ENCODE peak calls at places on chromosomes 3 and 15, in eight cellular contexts. One of them, this sample, is unnamed.

GRCh38 chr3:68467465-68467864 is 464.9 kb downstream of the TAFA4 start:
- DNase-seq in SK-N-DZ: no peak
- DNase-seq in D721Med: no peak
- DNase-seq in aorta: no peak
- DNase-seq in WTC11: no peak
- DNase-seq in H4: no peak
- DNase-seq in fibroblast of villous mesenchyme: no peak
- DNase-seq in stimulated activated naive B cell treated with anti-CD40 and anti-IgM and Interleukin-4, amounts not matched to agents 10 μg/mL and 1 μg/mL and 100 μg/mL, for 72 hours: no peak
- DNase-seq in this sample: no peak

GRCh38 chr3:127037021-127037400 is 54.1 kb downstream of the PLXNA1 start:
- DNase-seq in aorta: peak
- DNase-seq in SK-N-DZ: no peak
- DNase-seq in H4: no peak
- DNase-seq in WTC11: no peak
- DNase-seq in stimulated activated naive B cell treated with anti-CD40 and anti-IgM and Interleukin-4, amounts not matched to agents 10 μg/mL and 1 μg/mL and 100 μg/mL, for 72 hours: no peak
- DNase-seq in D721Med: no peak
- DNase-seq in fibroblast of villous mesenchyme: no peak
- DNase-seq in this sample: no peak

GRCh38 chr15:66880380-66881155 is 178.5 kb downstream of the SMAD6 start:
- DNase-seq in H4: peak
- DNase-seq in fibroblast of villous mesenchyme: no peak
- DNase-seq in stimulated activated naive B cell treated with anti-CD40 and anti-IgM and Interleukin-4, amounts not matched to agents 10 μg/mL and 1 μg/mL and 100 μg/mL, for 72 hours: no peak
- DNase-seq in SK-N-DZ: no peak
- DNase-seq in WTC11: no peak
- DNase-seq in D721Med: no peak
- DNase-seq in aorta: no peak
- DNase-seq in this sample: no peak

GRCh38 chr15:94526071-94526689 is 294.8 kb downstream of the MCTP2 start:
- DNase-seq in H4: peak
- DNase-seq in SK-N-DZ: peak
- DNase-seq in WTC11: peak
- DNase-seq in D721Med: no peak
- DNase-seq in aorta: no peak
- DNase-seq in fibroblast of villous mesenchyme: peak
- DNase-seq in stimulated activated naive B cell treated with anti-CD40 and anti-IgM and Interleukin-4, amounts not matched to agents 10 μg/mL and 1 μg/mL and 100 μg/mL, for 72 hours: no peak
- DNase-seq in this sample: no peak

GRCh38 chr15:80550219-80550909 is 144.7 kb upstream of the ABHD17C start:
- DNase-seq in aorta: no peak
- DNase-seq in fibroblast of villous mesenchyme: peak
- DNase-seq in WTC11: no peak
- DNase-seq in SK-N-DZ: no peak
- DNase-seq in stimulated activated naive B cell treated with anti-CD40 and anti-IgM and Interleukin-4, amounts not matched to agents 10 μg/mL and 1 μg/mL and 100 μg/mL, for 72 hours: no peak
- DNase-seq in H4: peak
- DNase-seq in D721Med: no peak
- DNase-seq in this sample: no peak

GRCh38 chr15:29522373-29523276 is 253.0 kb upstream of the NSMCE3 start:
- DNase-seq in D721Med: no peak
- DNase-seq in aorta: no peak
- DNase-seq in stimulated activated naive B cell treated with anti-CD40 and anti-IgM and Interleukin-4, amounts not matched to agents 10 μg/mL and 1 μg/mL and 100 μg/mL, for 72 hours: no peak
- DNase-seq in WTC11: no peak
- DNase-seq in SK-N-DZ: no peak
- DNase-seq in fibroblast of villous mesenchyme: no peak
- DNase-seq in H4: peak
- DNase-seq in this sample: no peak

GRCh38 chr3:192915724-192916123 is 1.9 kb downstream of the MB21D2 start:
- DNase-seq in aorta: no peak
- DNase-seq in H4: peak
- DNase-seq in SK-N-DZ: no peak
- DNase-seq in fibroblast of villous mesenchyme: no peak
- DNase-seq in stimulated activated naive B cell treated with anti-CD40 and anti-IgM and Interleukin-4, amounts not matched to agents 10 μg/mL and 1 μg/mL and 100 μg/mL, for 72 hours: no peak
- DNase-seq in D721Med: no peak
- DNase-seq in WTC11: no peak
- DNase-seq in this sample: no peak

GRCh38 chr3:178785961-178786360 is 249.7 kb downstream of the KCNMB2 start:
- DNase-seq in H4: no peak
- DNase-seq in aorta: no peak
- DNase-seq in WTC11: no peak
- DNase-seq in SK-N-DZ: no peak
- DNase-seq in fibroblast of villous mesenchyme: no peak
- DNase-seq in D721Med: no peak
- DNase-seq in stimulated activated naive B cell treated with anti-CD40 and anti-IgM and Interleukin-4, amounts not matched to agents 10 μg/mL and 1 μg/mL and 100 μg/mL, for 72 hours: no peak
- DNase-seq in this sample: no peak

GRCh38 chr3:177514341-177515193 is 317.3 kb upstream of the TBL1XR1 start:
- DNase-seq in WTC11: no peak
- DNase-seq in SK-N-DZ: no peak
- DNase-seq in aorta: no peak
- DNase-seq in fibroblast of villous mesenchyme: no peak
- DNase-seq in H4: no peak
- DNase-seq in D721Med: no peak
- DNase-seq in stimulated activated naive B cell treated with anti-CD40 and anti-IgM and Interleukin-4, amounts not matched to agents 10 μg/mL and 1 μg/mL and 100 μg/mL, for 72 hours: no peak
- DNase-seq in this sample: no peak

GRCh38 chr3:52494446-52494845 is 692 bp upstream of the STAB1 start:
- DNase-seq in H4: no peak
- DNase-seq in WTC11: no peak
- DNase-seq in fibroblast of villous mesenchyme: no peak
- DNase-seq in stimulated activated naive B cell treated with anti-CD40 and anti-IgM and Interleukin-4, amounts not matched to agents 10 μg/mL and 1 μg/mL and 100 μg/mL, for 72 hours: no peak
- DNase-seq in SK-N-DZ: no peak
- DNase-seq in D721Med: no peak
- DNase-seq in aorta: no peak
- DNase-seq in this sample: no peak

GRCh38 chr3:168476360-168476980 is 380.7 kb upstream of the GOLIM4 start:
- DNase-seq in H4: no peak
- DNase-seq in SK-N-DZ: peak
- DNase-seq in D721Med: no peak
- DNase-seq in stimulated activated naive B cell treated with anti-CD40 and anti-IgM and Interleukin-4, amounts not matched to agents 10 μg/mL and 1 μg/mL and 100 μg/mL, for 72 hours: no peak
- DNase-seq in aorta: no peak
- DNase-seq in WTC11: no peak
- DNase-seq in fibroblast of villous mesenchyme: no peak
- DNase-seq in this sample: no peak

GRCh38 chr3:127748754-127749327 is 73.5 kb downstream of the MGLL start:
- DNase-seq in stimulated activated naive B cell treated with anti-CD40 and anti-IgM and Interleukin-4, amounts not matched to agents 10 μg/mL and 1 μg/mL and 100 μg/mL, for 72 hours: no peak
- DNase-seq in fibroblast of villous mesenchyme: no peak
- DNase-seq in aorta: no peak
- DNase-seq in H4: no peak
- DNase-seq in D721Med: no peak
- DNase-seq in SK-N-DZ: no peak
- DNase-seq in WTC11: no peak
- DNase-seq in this sample: no peak

GRCh38 chr15:98870788-98871187 is 136.8 kb downstream of the PGPEP1L start:
- DNase-seq in fibroblast of villous mesenchyme: no peak
- DNase-seq in WTC11: no peak
- DNase-seq in aorta: no peak
- DNase-seq in SK-N-DZ: no peak
- DNase-seq in H4: no peak
- DNase-seq in D721Med: no peak
- DNase-seq in stimulated activated naive B cell treated with anti-CD40 and anti-IgM and Interleukin-4, amounts not matched to agents 10 μg/mL and 1 μg/mL and 100 μg/mL, for 72 hours: no peak
- DNase-seq in this sample: no peak

GRCh38 chr15:90934256-90934948 is 683 bp upstream of the UNC45A start:
- DNase-seq in stimulated activated naive B cell treated with anti-CD40 and anti-IgM and Interleukin-4, amounts not matched to agents 10 μg/mL and 1 μg/mL and 100 μg/mL, for 72 hours: peak
- DNase-seq in H4: peak
- DNase-seq in SK-N-DZ: peak
- DNase-seq in D721Med: peak
- DNase-seq in WTC11: peak
- DNase-seq in fibroblast of villous mesenchyme: peak
- DNase-seq in aorta: peak
- DNase-seq in this sample: peak

GRCh38 chr3:20406621-20407020 is 220.6 kb upstream of the SGO1 start:
- DNase-seq in WTC11: no peak
- DNase-seq in fibroblast of villous mesenchyme: peak
- DNase-seq in D721Med: no peak
- DNase-seq in SK-N-DZ: no peak
- DNase-seq in stimulated activated naive B cell treated with anti-CD40 and anti-IgM and Interleukin-4, amounts not matched to agents 10 μg/mL and 1 μg/mL and 100 μg/mL, for 72 hours: no peak
- DNase-seq in H4: no peak
- DNase-seq in aorta: no peak
- DNase-seq in this sample: no peak

GRCh38 chr15:45276851-45277250 is 24.8 kb downstream of the SLC28A2 start:
- DNase-seq in D721Med: no peak
- DNase-seq in WTC11: no peak
- DNase-seq in stimulated activated naive B cell treated with anti-CD40 and anti-IgM and Interleukin-4, amounts not matched to agents 10 μg/mL and 1 μg/mL and 100 μg/mL, for 72 hours: no peak
- DNase-seq in aorta: no peak
- DNase-seq in SK-N-DZ: peak
- DNase-seq in H4: peak
- DNase-seq in fibroblast of villous mesenchyme: peak
- DNase-seq in this sample: no peak

GRCh38 chr15:71804226-71804625 is 6.1 kb upstream of the NR2E3 start:
- DNase-seq in D721Med: no peak
- DNase-seq in stimulated activated naive B cell treated with anti-CD40 and anti-IgM and Interleukin-4, amounts not matched to agents 10 μg/mL and 1 μg/mL and 100 μg/mL, for 72 hours: no peak
- DNase-seq in fibroblast of villous mesenchyme: no peak
- DNase-seq in SK-N-DZ: no peak
- DNase-seq in WTC11: no peak
- DNase-seq in aorta: no peak
- DNase-seq in H4: no peak
- DNase-seq in this sample: no peak

GRCh38 chr15:91611924-91612323 is 241.6 kb upstream of the SLCO3A1 start:
- DNase-seq in stimulated activated naive B cell treated with anti-CD40 and anti-IgM and Interleukin-4, amounts not matched to agents 10 μg/mL and 1 μg/mL and 100 μg/mL, for 72 hours: no peak
- DNase-seq in aorta: no peak
- DNase-seq in D721Med: no peak
- DNase-seq in WTC11: no peak
- DNase-seq in fibroblast of villous mesenchyme: no peak
- DNase-seq in H4: no peak
- DNase-seq in SK-N-DZ: peak
- DNase-seq in this sample: no peak

GRCh38 chr3:79414821-79415220 is 353.0 kb downstream of the ROBO1 start:
- DNase-seq in aorta: no peak
- DNase-seq in WTC11: no peak
- DNase-seq in fibroblast of villous mesenchyme: peak
- DNase-seq in D721Med: no peak
- DNase-seq in stimulated activated naive B cell treated with anti-CD40 and anti-IgM and Interleukin-4, amounts not matched to agents 10 μg/mL and 1 μg/mL and 100 μg/mL, for 72 hours: no peak
- DNase-seq in H4: no peak
- DNase-seq in SK-N-DZ: no peak
- DNase-seq in this sample: no peak

GRCh38 chr15:31435256-31435781 is 108.7 kb downstream of the KLF13 start:
- DNase-seq in stimulated activated naive B cell treated with anti-CD40 and anti-IgM and Interleukin-4, amounts not matched to agents 10 μg/mL and 1 μg/mL and 100 μg/mL, for 72 hours: peak
- DNase-seq in D721Med: peak
- DNase-seq in SK-N-DZ: peak
- DNase-seq in fibroblast of villous mesenchyme: peak
- DNase-seq in H4: peak
- DNase-seq in WTC11: peak
- DNase-seq in aorta: peak
- DNase-seq in this sample: peak

GRCh38 chr3:71305246-71306206 is 278.0 kb downstream of the FOXP1 start:
- DNase-seq in fibroblast of villous mesenchyme: no peak
- DNase-seq in H4: no peak
- DNase-seq in aorta: no peak
- DNase-seq in stimulated activated naive B cell treated with anti-CD40 and anti-IgM and Interleukin-4, amounts not matched to agents 10 μg/mL and 1 μg/mL and 100 μg/mL, for 72 hours: peak
- DNase-seq in SK-N-DZ: peak
- DNase-seq in D721Med: no peak
- DNase-seq in WTC11: peak
- DNase-seq in this sample: no peak

GRCh38 chr15:75185271-75186029 is 16.2 kb upstream of the C15orf39 start:
- DNase-seq in SK-N-DZ: no peak
- DNase-seq in H4: no peak
- DNase-seq in WTC11: no peak
- DNase-seq in D721Med: no peak
- DNase-seq in aorta: no peak
- DNase-seq in stimulated activated naive B cell treated with anti-CD40 and anti-IgM and Interleukin-4, amounts not matched to agents 10 μg/mL and 1 μg/mL and 100 μg/mL, for 72 hours: no peak
- DNase-seq in fibroblast of villous mesenchyme: no peak
- DNase-seq in this sample: no peak

GRCh38 chr3:149471991-149472390 is 2.5 kb upstream of the TM4SF4 start:
- DNase-seq in D721Med: no peak
- DNase-seq in aorta: no peak
- DNase-seq in fibroblast of villous mesenchyme: no peak
- DNase-seq in stimulated activated naive B cell treated with anti-CD40 and anti-IgM and Interleukin-4, amounts not matched to agents 10 μg/mL and 1 μg/mL and 100 μg/mL, for 72 hours: no peak
- DNase-seq in SK-N-DZ: no peak
- DNase-seq in WTC11: no peak
- DNase-seq in H4: no peak
- DNase-seq in this sample: no peak

GRCh38 chr3:64097920-64098319 is 74.6 kb upstream of the PSMD6 start:
- DNase-seq in stimulated activated naive B cell treated with anti-CD40 and anti-IgM and Interleukin-4, amounts not matched to agents 10 μg/mL and 1 μg/mL and 100 μg/mL, for 72 hours: no peak
- DNase-seq in D721Med: no peak
- DNase-seq in SK-N-DZ: no peak
- DNase-seq in fibroblast of villous mesenchyme: no peak
- DNase-seq in H4: no peak
- DNase-seq in WTC11: no peak
- DNase-seq in aorta: no peak
- DNase-seq in this sample: no peak

GRCh38 chr15:26171266-26171665 is 308.1 kb upstream of the ATP10A start:
- DNase-seq in aorta: no peak
- DNase-seq in stimulated activated naive B cell treated with anti-CD40 and anti-IgM and Interleukin-4, amounts not matched to agents 10 μg/mL and 1 μg/mL and 100 μg/mL, for 72 hours: no peak
- DNase-seq in fibroblast of villous mesenchyme: no peak
- DNase-seq in D721Med: no peak
- DNase-seq in WTC11: no peak
- DNase-seq in H4: no peak
- DNase-seq in SK-N-DZ: no peak
- DNase-seq in this sample: no peak

GRCh38 chr15:45177285-45177684 is 10.5 kb downstream of the SHF start:
- DNase-seq in H4: no peak
- DNase-seq in aorta: no peak
- DNase-seq in D721Med: peak
- DNase-seq in fibroblast of villous mesenchyme: no peak
- DNase-seq in SK-N-DZ: no peak
- DNase-seq in WTC11: no peak
- DNase-seq in stimulated activated naive B cell treated with anti-CD40 and anti-IgM and Interleukin-4, amounts not matched to agents 10 μg/mL and 1 μg/mL and 100 μg/mL, for 72 hours: no peak
- DNase-seq in this sample: no peak

GRCh38 chr15:71654714-71655174 is 155.6 kb upstream of the NR2E3 start:
- DNase-seq in fibroblast of villous mesenchyme: no peak
- DNase-seq in H4: no peak
- DNase-seq in WTC11: no peak
- DNase-seq in stimulated activated naive B cell treated with anti-CD40 and anti-IgM and Interleukin-4, amounts not matched to agents 10 μg/mL and 1 μg/mL and 100 μg/mL, for 72 hours: no peak
- DNase-seq in aorta: no peak
- DNase-seq in D721Med: no peak
- DNase-seq in SK-N-DZ: no peak
- DNase-seq in this sample: no peak

GRCh38 chr3:48429416-48430358 is at the start of gene PLXNB1:
- DNase-seq in aorta: peak
- DNase-seq in H4: no peak
- DNase-seq in SK-N-DZ: peak
- DNase-seq in WTC11: peak
- DNase-seq in fibroblast of villous mesenchyme: peak
- DNase-seq in D721Med: peak
- DNase-seq in stimulated activated naive B cell treated with anti-CD40 and anti-IgM and Interleukin-4, amounts not matched to agents 10 μg/mL and 1 μg/mL and 100 μg/mL, for 72 hours: peak
- DNase-seq in this sample: peak

GRCh38 chr3:15384510-15385237 is 42.7 kb downstream of the METTL6 start:
- DNase-seq in fibroblast of villous mesenchyme: no peak
- DNase-seq in SK-N-DZ: no peak
- DNase-seq in D721Med: no peak
- DNase-seq in H4: no peak
- DNase-seq in WTC11: no peak
- DNase-seq in aorta: no peak
- DNase-seq in stimulated activated naive B cell treated with anti-CD40 and anti-IgM and Interleukin-4, amounts not matched to agents 10 μg/mL and 1 μg/mL and 100 μg/mL, for 72 hours: peak
- DNase-seq in this sample: no peak

GRCh38 chr3:151037746-151038145 is 47.7 kb upstream of the MED12L start:
- DNase-seq in D721Med: no peak
- DNase-seq in stimulated activated naive B cell treated with anti-CD40 and anti-IgM and Interleukin-4, amounts not matched to agents 10 μg/mL and 1 μg/mL and 100 μg/mL, for 72 hours: no peak
- DNase-seq in WTC11: no peak
- DNase-seq in aorta: no peak
- DNase-seq in H4: peak
- DNase-seq in SK-N-DZ: no peak
- DNase-seq in fibroblast of villous mesenchyme: peak
- DNase-seq in this sample: no peak

GRCh38 chr3:99041747-99042146 is 140.3 kb upstream of the DCBLD2 start:
- DNase-seq in stimulated activated naive B cell treated with anti-CD40 and anti-IgM and Interleukin-4, amounts not matched to agents 10 μg/mL and 1 μg/mL and 100 μg/mL, for 72 hours: no peak
- DNase-seq in D721Med: no peak
- DNase-seq in H4: no peak
- DNase-seq in SK-N-DZ: no peak
- DNase-seq in fibroblast of villous mesenchyme: no peak
- DNase-seq in WTC11: no peak
- DNase-seq in aorta: no peak
- DNase-seq in this sample: no peak

GRCh38 chr3:176513604-176514003 is 683.7 kb downstream of the TBL1XR1 start:
- DNase-seq in SK-N-DZ: no peak
- DNase-seq in H4: no peak
- DNase-seq in fibroblast of villous mesenchyme: no peak
- DNase-seq in WTC11: no peak
- DNase-seq in stimulated activated naive B cell treated with anti-CD40 and anti-IgM and Interleukin-4, amounts not matched to agents 10 μg/mL and 1 μg/mL and 100 μg/mL, for 72 hours: no peak
- DNase-seq in aorta: no peak
- DNase-seq in D721Med: no peak
- DNase-seq in this sample: no peak

GRCh38 chr3:51243919-51244318 is 141.2 kb upstream of the MANF start:
- DNase-seq in aorta: no peak
- DNase-seq in D721Med: no peak
- DNase-seq in stimulated activated naive B cell treated with anti-CD40 and anti-IgM and Interleukin-4, amounts not matched to agents 10 μg/mL and 1 μg/mL and 100 μg/mL, for 72 hours: no peak
- DNase-seq in H4: no peak
- DNase-seq in SK-N-DZ: no peak
- DNase-seq in WTC11: no peak
- DNase-seq in fibroblast of villous mesenchyme: no peak
- DNase-seq in this sample: no peak

GRCh38 chr3:32818431-32819085 is 761 bp downstream of the TRIM71 start:
- DNase-seq in D721Med: no peak
- DNase-seq in WTC11: no peak
- DNase-seq in stimulated activated naive B cell treated with anti-CD40 and anti-IgM and Interleukin-4, amounts not matched to agents 10 μg/mL and 1 μg/mL and 100 μg/mL, for 72 hours: no peak
- DNase-seq in fibroblast of villous mesenchyme: no peak
- DNase-seq in H4: no peak
- DNase-seq in aorta: peak
- DNase-seq in SK-N-DZ: no peak
- DNase-seq in this sample: no peak